ENCODE peak calls at places on chromosomes 3 and 15, in nine cellular contexts. One of them, this sample, is unnamed.

GRCh38 chr15:101068961-101069734 is 150.0 kb downstream of the LRRK1 start:
- DNase-seq in AG09319: peak
- DNase-seq in activated CD8-positive, alpha-beta memory T cell treated with anti-CD3 and anti-CD28 coated beads, Interleukin-2, amount 10 ng/mL, durations not matched to agents 7 days and 5 days: no peak
- DNase-seq in stimulated activated CD4-positive, alpha-beta T cell treated with anti-CD3 and anti-CD28 coated beads, Interleukin-2, amount 100 ng/mL, for 24 hours: no peak
- DNase-seq in anterior cingulate cortex: no peak
- DNase-seq in kidney tubule cell: no peak
- DNase-seq in OCI-LY7: no peak
- DNase-seq in right atrium auricular region: no peak
- DNase-seq in astrocyte of the cerebellum: no peak
- DNase-seq in this sample: no peak

GRCh38 chr3:42572278-42572677 is 9.5 kb downstream of the SEC22C start:
- DNase-seq in stimulated activated CD4-positive, alpha-beta T cell treated with anti-CD3 and anti-CD28 coated beads, Interleukin-2, amount 100 ng/mL, for 24 hours: peak
- DNase-seq in kidney tubule cell: peak
- DNase-seq in activated CD8-positive, alpha-beta memory T cell treated with anti-CD3 and anti-CD28 coated beads, Interleukin-2, amount 10 ng/mL, durations not matched to agents 7 days and 5 days: no peak
- DNase-seq in right atrium auricular region: no peak
- DNase-seq in AG09319: no peak
- DNase-seq in astrocyte of the cerebellum: no peak
- DNase-seq in anterior cingulate cortex: peak
- DNase-seq in OCI-LY7: peak
- DNase-seq in this sample: peak

GRCh38 chr3:108180214-108180613 is 42.0 kb downstream of the IFT57 start:
- DNase-seq in OCI-LY7: no peak
- DNase-seq in right atrium auricular region: no peak
- DNase-seq in activated CD8-positive, alpha-beta memory T cell treated with anti-CD3 and anti-CD28 coated beads, Interleukin-2, amount 10 ng/mL, durations not matched to agents 7 days and 5 days: no peak
- DNase-seq in astrocyte of the cerebellum: peak
- DNase-seq in AG09319: no peak
- DNase-seq in stimulated activated CD4-positive, alpha-beta T cell treated with anti-CD3 and anti-CD28 coated beads, Interleukin-2, amount 100 ng/mL, for 24 hours: no peak
- DNase-seq in kidney tubule cell: peak
- DNase-seq in anterior cingulate cortex: no peak
- DNase-seq in this sample: no peak

GRCh38 chr3:12194209-12194608 is 35.5 kb upstream of the TIMP4 start:
- DNase-seq in OCI-LY7: no peak
- DNase-seq in stimulated activated CD4-positive, alpha-beta T cell treated with anti-CD3 and anti-CD28 coated beads, Interleukin-2, amount 100 ng/mL, for 24 hours: no peak
- DNase-seq in astrocyte of the cerebellum: peak
- DNase-seq in right atrium auricular region: no peak
- DNase-seq in kidney tubule cell: peak
- DNase-seq in anterior cingulate cortex: no peak
- DNase-seq in activated CD8-positive, alpha-beta memory T cell treated with anti-CD3 and anti-CD28 coated beads, Interleukin-2, amount 10 ng/mL, durations not matched to agents 7 days and 5 days: no peak
- DNase-seq in AG09319: peak
- DNase-seq in this sample: peak

GRCh38 chr3:172208586-172209332 is 169.4 kb downstream of the FNDC3B start:
- DNase-seq in right atrium auricular region: no peak
- DNase-seq in stimulated activated CD4-positive, alpha-beta T cell treated with anti-CD3 and anti-CD28 coated beads, Interleukin-2, amount 100 ng/mL, for 24 hours: no peak
- DNase-seq in anterior cingulate cortex: no peak
- DNase-seq in kidney tubule cell: peak
- DNase-seq in AG09319: no peak
- DNase-seq in astrocyte of the cerebellum: no peak
- DNase-seq in activated CD8-positive, alpha-beta memory T cell treated with anti-CD3 and anti-CD28 coated beads, Interleukin-2, amount 10 ng/mL, durations not matched to agents 7 days and 5 days: no peak
- DNase-seq in OCI-LY7: no peak
- DNase-seq in this sample: no peak

GRCh38 chr3:31114929-31115283 is 220.4 kb upstream of the GADL1 start:
- DNase-seq in AG09319: no peak
- DNase-seq in anterior cingulate cortex: no peak
- DNase-seq in right atrium auricular region: no peak
- DNase-seq in activated CD8-positive, alpha-beta memory T cell treated with anti-CD3 and anti-CD28 coated beads, Interleukin-2, amount 10 ng/mL, durations not matched to agents 7 days and 5 days: no peak
- DNase-seq in astrocyte of the cerebellum: no peak
- DNase-seq in stimulated activated CD4-positive, alpha-beta T cell treated with anti-CD3 and anti-CD28 coated beads, Interleukin-2, amount 100 ng/mL, for 24 hours: no peak
- DNase-seq in OCI-LY7: no peak
- DNase-seq in kidney tubule cell: peak
- DNase-seq in this sample: no peak

GRCh38 chr15:40569139-40569953 is at the start of gene RPUSD2:
- DNase-seq in right atrium auricular region: peak
- DNase-seq in stimulated activated CD4-positive, alpha-beta T cell treated with anti-CD3 and anti-CD28 coated beads, Interleukin-2, amount 100 ng/mL, for 24 hours: peak
- DNase-seq in astrocyte of the cerebellum: peak
- DNase-seq in OCI-LY7: peak
- DNase-seq in kidney tubule cell: peak
- DNase-seq in anterior cingulate cortex: peak
- DNase-seq in activated CD8-positive, alpha-beta memory T cell treated with anti-CD3 and anti-CD28 coated beads, Interleukin-2, amount 10 ng/mL, durations not matched to agents 7 days and 5 days: peak
- DNase-seq in AG09319: peak
- DNase-seq in this sample: peak

GRCh38 chr3:72245183-72245811 is 460.3 kb upstream of the PROK2 start:
- DNase-seq in astrocyte of the cerebellum: no peak
- DNase-seq in activated CD8-positive, alpha-beta memory T cell treated with anti-CD3 and anti-CD28 coated beads, Interleukin-2, amount 10 ng/mL, durations not matched to agents 7 days and 5 days: no peak
- DNase-seq in right atrium auricular region: peak
- DNase-seq in AG09319: no peak
- DNase-seq in OCI-LY7: peak
- DNase-seq in kidney tubule cell: no peak
- DNase-seq in stimulated activated CD4-positive, alpha-beta T cell treated with anti-CD3 and anti-CD28 coated beads, Interleukin-2, amount 100 ng/mL, for 24 hours: no peak
- DNase-seq in anterior cingulate cortex: peak
- DNase-seq in this sample: no peak

GRCh38 chr15:34049096-34049495 is 10.1 kb upstream of the AVEN start:
- DNase-seq in AG09319: no peak
- DNase-seq in anterior cingulate cortex: no peak
- DNase-seq in stimulated activated CD4-positive, alpha-beta T cell treated with anti-CD3 and anti-CD28 coated beads, Interleukin-2, amount 100 ng/mL, for 24 hours: no peak
- DNase-seq in right atrium auricular region: no peak
- DNase-seq in kidney tubule cell: peak
- DNase-seq in astrocyte of the cerebellum: peak
- DNase-seq in activated CD8-positive, alpha-beta memory T cell treated with anti-CD3 and anti-CD28 coated beads, Interleukin-2, amount 10 ng/mL, durations not matched to agents 7 days and 5 days: no peak
- DNase-seq in OCI-LY7: no peak
- DNase-seq in this sample: peak

GRCh38 chr3:133935843-133936825 is 40.5 kb upstream of the RAB6B start:
- DNase-seq in anterior cingulate cortex: no peak
- DNase-seq in activated CD8-positive, alpha-beta memory T cell treated with anti-CD3 and anti-CD28 coated beads, Interleukin-2, amount 10 ng/mL, durations not matched to agents 7 days and 5 days: peak
- DNase-seq in AG09319: no peak
- DNase-seq in kidney tubule cell: no peak
- DNase-seq in right atrium auricular region: peak
- DNase-seq in OCI-LY7: no peak
- DNase-seq in stimulated activated CD4-positive, alpha-beta T cell treated with anti-CD3 and anti-CD28 coated beads, Interleukin-2, amount 100 ng/mL, for 24 hours: no peak
- DNase-seq in astrocyte of the cerebellum: no peak
- DNase-seq in this sample: no peak

GRCh38 chr3:197878427-197878826 is 71.6 kb upstream of the RPL35A start:
- DNase-seq in stimulated activated CD4-positive, alpha-beta T cell treated with anti-CD3 and anti-CD28 coated beads, Interleukin-2, amount 100 ng/mL, for 24 hours: peak
- DNase-seq in anterior cingulate cortex: no peak
- DNase-seq in activated CD8-positive, alpha-beta memory T cell treated with anti-CD3 and anti-CD28 coated beads, Interleukin-2, amount 10 ng/mL, durations not matched to agents 7 days and 5 days: peak
- DNase-seq in OCI-LY7: no peak
- DNase-seq in astrocyte of the cerebellum: no peak
- DNase-seq in right atrium auricular region: no peak
- DNase-seq in kidney tubule cell: no peak
- DNase-seq in AG09319: no peak
- DNase-seq in this sample: no peak

GRCh38 chr15:68820589-68821189 is at the start of gene ANP32A:
- DNase-seq in astrocyte of the cerebellum: peak
- DNase-seq in anterior cingulate cortex: peak
- DNase-seq in OCI-LY7: peak
- DNase-seq in right atrium auricular region: peak
- DNase-seq in AG09319: peak
- DNase-seq in activated CD8-positive, alpha-beta memory T cell treated with anti-CD3 and anti-CD28 coated beads, Interleukin-2, amount 10 ng/mL, durations not matched to agents 7 days and 5 days: peak
- DNase-seq in stimulated activated CD4-positive, alpha-beta T cell treated with anti-CD3 and anti-CD28 coated beads, Interleukin-2, amount 100 ng/mL, for 24 hours: peak
- DNase-seq in kidney tubule cell: peak
- DNase-seq in this sample: peak

GRCh38 chr15:82139823-82140268 is 94.0 kb upstream of the MEX3B start:
- DNase-seq in activated CD8-positive, alpha-beta memory T cell treated with anti-CD3 and anti-CD28 coated beads, Interleukin-2, amount 10 ng/mL, durations not matched to agents 7 days and 5 days: no peak
- DNase-seq in astrocyte of the cerebellum: no peak
- DNase-seq in kidney tubule cell: peak
- DNase-seq in right atrium auricular region: no peak
- DNase-seq in stimulated activated CD4-positive, alpha-beta T cell treated with anti-CD3 and anti-CD28 coated beads, Interleukin-2, amount 100 ng/mL, for 24 hours: no peak
- DNase-seq in anterior cingulate cortex: no peak
- DNase-seq in OCI-LY7: peak
- DNase-seq in AG09319: no peak
- DNase-seq in this sample: peak

GRCh38 chr15:69393831-69394491 is 20.2 kb upstream of the KIF23 start:
- DNase-seq in stimulated activated CD4-positive, alpha-beta T cell treated with anti-CD3 and anti-CD28 coated beads, Interleukin-2, amount 100 ng/mL, for 24 hours: no peak
- DNase-seq in OCI-LY7: no peak
- DNase-seq in astrocyte of the cerebellum: no peak
- DNase-seq in anterior cingulate cortex: no peak
- DNase-seq in right atrium auricular region: peak
- DNase-seq in AG09319: no peak
- DNase-seq in kidney tubule cell: peak
- DNase-seq in activated CD8-positive, alpha-beta memory T cell treated with anti-CD3 and anti-CD28 coated beads, Interleukin-2, amount 10 ng/mL, durations not matched to agents 7 days and 5 days: peak
- DNase-seq in this sample: peak

GRCh38 chr3:128487538-128487812 is 5.5 kb downstream of the GATA2 start:
- DNase-seq in OCI-LY7: no peak
- DNase-seq in kidney tubule cell: no peak
- DNase-seq in stimulated activated CD4-positive, alpha-beta T cell treated with anti-CD3 and anti-CD28 coated beads, Interleukin-2, amount 100 ng/mL, for 24 hours: no peak
- DNase-seq in right atrium auricular region: no peak
- DNase-seq in AG09319: no peak
- DNase-seq in astrocyte of the cerebellum: no peak
- DNase-seq in activated CD8-positive, alpha-beta memory T cell treated with anti-CD3 and anti-CD28 coated beads, Interleukin-2, amount 10 ng/mL, durations not matched to agents 7 days and 5 days: no peak
- DNase-seq in anterior cingulate cortex: no peak
- DNase-seq in this sample: no peak

GRCh38 chr15:43134157-43134637 is 811 bp downstream of the TMEM62 start:
- DNase-seq in stimulated activated CD4-positive, alpha-beta T cell treated with anti-CD3 and anti-CD28 coated beads, Interleukin-2, amount 100 ng/mL, for 24 hours: no peak
- DNase-seq in activated CD8-positive, alpha-beta memory T cell treated with anti-CD3 and anti-CD28 coated beads, Interleukin-2, amount 10 ng/mL, durations not matched to agents 7 days and 5 days: peak
- DNase-seq in astrocyte of the cerebellum: no peak
- DNase-seq in right atrium auricular region: no peak
- DNase-seq in anterior cingulate cortex: peak
- DNase-seq in AG09319: no peak
- DNase-seq in kidney tubule cell: peak
- DNase-seq in OCI-LY7: peak
- DNase-seq in this sample: no peak

GRCh38 chr15:74317820-74318375 is 49.5 kb downstream of the CYP11A1 start:
- DNase-seq in stimulated activated CD4-positive, alpha-beta T cell treated with anti-CD3 and anti-CD28 coated beads, Interleukin-2, amount 100 ng/mL, for 24 hours: no peak
- DNase-seq in OCI-LY7: no peak
- DNase-seq in activated CD8-positive, alpha-beta memory T cell treated with anti-CD3 and anti-CD28 coated beads, Interleukin-2, amount 10 ng/mL, durations not matched to agents 7 days and 5 days: no peak
- DNase-seq in kidney tubule cell: peak
- DNase-seq in right atrium auricular region: peak
- DNase-seq in anterior cingulate cortex: no peak
- DNase-seq in AG09319: peak
- DNase-seq in astrocyte of the cerebellum: peak
- DNase-seq in this sample: peak

GRCh38 chr3:29307229-29307796 is 26.4 kb downstream of the RBMS3 start:
- DNase-seq in activated CD8-positive, alpha-beta memory T cell treated with anti-CD3 and anti-CD28 coated beads, Interleukin-2, amount 10 ng/mL, durations not matched to agents 7 days and 5 days: no peak
- DNase-seq in anterior cingulate cortex: no peak
- DNase-seq in AG09319: no peak
- DNase-seq in astrocyte of the cerebellum: no peak
- DNase-seq in stimulated activated CD4-positive, alpha-beta T cell treated with anti-CD3 and anti-CD28 coated beads, Interleukin-2, amount 100 ng/mL, for 24 hours: no peak
- DNase-seq in right atrium auricular region: no peak
- DNase-seq in OCI-LY7: no peak
- DNase-seq in kidney tubule cell: no peak
- DNase-seq in this sample: no peak

GRCh38 chr15:56247266-56247665 is 3.6 kb upstream of the RFX7 start:
- DNase-seq in kidney tubule cell: no peak
- DNase-seq in astrocyte of the cerebellum: no peak
- DNase-seq in activated CD8-positive, alpha-beta memory T cell treated with anti-CD3 and anti-CD28 coated beads, Interleukin-2, amount 10 ng/mL, durations not matched to agents 7 days and 5 days: no peak
- DNase-seq in stimulated activated CD4-positive, alpha-beta T cell treated with anti-CD3 and anti-CD28 coated beads, Interleukin-2, amount 100 ng/mL, for 24 hours: no peak
- DNase-seq in OCI-LY7: no peak
- DNase-seq in anterior cingulate cortex: no peak
- DNase-seq in AG09319: no peak
- DNase-seq in right atrium auricular region: no peak
- DNase-seq in this sample: no peak